ENCODE peak calls at places on chromosomes 13 and 19, in six cellular contexts. S is coronary artery, J is B cell, R is NCI-H345, P is amniotic epithelial cell, I is head of caudate nucleus. C is an unnamed sample.
A peak's percentile ranks its signal among the peaks of the same experiment; 100 is the strongest.

GRCh38 chr13:105904034-105904742 is 631.3 kb downstream of the EFNB2 start:
- DNase-seq in S (no peak), J (no peak), R (no peak), P (no peak), I (no peak), C (no peak)

GRCh38 chr13:109743706-109744453 is 42.5 kb downstream of the IRS2 start:
- DNase-seq in S (no peak), J (no peak), R (no peak), P (peak; percentile 91), I (no peak), C (peak; percentile 92)

GRCh38 chr13:89721216-89721615 is 1626.3 kb upstream of the MIR17HG start:
- DNase-seq in S (no peak), J (no peak), R (no peak), P (peak; percentile 4), I (no peak), C (no peak)

GRCh38 chr13:108961542-108962125 is 332.2 kb downstream of the MYO16 start:
- DNase-seq in S (no peak), J (peak; percentile 49), R (peak; percentile 59), P (peak; percentile 76), I (no peak), C (peak; percentile 72)

GRCh38 chr19:5141278-5141925 is 172.5 kb downstream of the KDM4B start:
- DNase-seq in S (no peak), J (no peak), R (no peak), P (peak; percentile 93), I (peak; percentile 13), C (no peak)

GRCh38 chr19:39401549-39402416 is 4.9 kb upstream of the ZFP36 start:
- DNase-seq in S (peak; percentile 88), J (peak; percentile 87), R (no peak), P (peak; percentile 84), I (peak; percentile 37), C (peak; percentile 85)

GRCh38 chr19:41030651-41031050 is 39.6 kb downstream of the CYP2B6 start:
- DNase-seq in S (no peak), J (no peak), R (no peak), P (no peak), I (no peak), C (peak; percentile 2)

GRCh38 chr13:98479496-98480003 is 97.4 kb downstream of the STK24 start:
- DNase-seq in S (no peak), J (no peak), R (no peak), P (no peak), I (no peak), C (no peak)

GRCh38 chr19:46206176-46206575 is 23.4 kb upstream of the IGFL1 start:
- DNase-seq in S (no peak), J (no peak), R (no peak), P (no peak), I (no peak), C (no peak)

GRCh38 chr13:110698689-110699088 is 7.2 kb downstream of the CARS2 start:
- DNase-seq in S (no peak), J (no peak), R (no peak), P (no peak), I (no peak), C (no peak)

GRCh38 chr19:5588906-5589676 is 21.3 kb upstream of the TINCR start:
- DNase-seq in S (no peak), J (no peak), R (no peak), P (no peak), I (no peak), C (no peak)

GRCh38 chr13:86870388-86870966 is 800.7 kb upstream of the SLITRK5 start:
- DNase-seq in S (no peak), J (no peak), R (peak; percentile 9), P (peak; percentile 22), I (no peak), C (peak; percentile 27)

GRCh38 chr19:49818691-49819331 is 722 bp downstream of the MED25 start:
- DNase-seq in S (no peak), J (no peak), R (peak; percentile 22), P (peak; percentile 40), I (no peak), C (peak; percentile 28)

GRCh38 chr13:97459215-97459772 is 25.3 kb downstream of the RAP2A start:
- DNase-seq in S (no peak), J (no peak), R (peak; percentile 47), P (no peak), I (no peak), C (no peak)

GRCh38 chr19:5615756-5616327 is 6.7 kb downstream of the SAFB2 start:
- DNase-seq in S (no peak), J (no peak), R (no peak), P (peak; percentile 23), I (no peak), C (no peak)

GRCh38 chr13:48532146-48532472 is 771 bp downstream of the RCBTB2 start:
- DNase-seq in S (no peak), J (peak; percentile 50), R (no peak), P (peak; percentile 52), I (no peak), C (peak; percentile 69)

GRCh38 chr19:47377208-47377701 is 28.1 kb downstream of the DHX34 start:
- DNase-seq in S (no peak), J (no peak), R (peak; percentile 82), P (no peak), I (no peak), C (no peak)

GRCh38 chr19:49210901-49211451 is 53.4 kb downstream of the TRPM4 start:
- DNase-seq in S (no peak), J (no peak), R (no peak), P (no peak), I (no peak), C (no peak)

GRCh38 chr13:49567501-49567900 is 17.9 kb downstream of the RCBTB1 start:
- DNase-seq in S (no peak), J (no peak), R (no peak), P (no peak), I (no peak), C (no peak)

GRCh38 chr13:99258210-99258860 is at the start of gene GPR18:
- DNase-seq in S (no peak), J (no peak), R (no peak), P (no peak), I (no peak), C (no peak)